ENCODE peak calls at places on chromosomes 3 and 15, in five cellular contexts. A is hepatocyte, E is body of pancreas, S is astrocyte of the spinal cord, X is psoas muscle. W is an unnamed sample.

GRCh38 chr3:13214847-13215472 is 141.7 kb upstream of the IQSEC1 start:
- DNase-seq in A (no peak), E (no peak), S (no peak), X (no peak), W (no peak)

GRCh38 chr3:185631108-185631507 is 45.0 kb downstream of the SENP2 start:
- DNase-seq in A (no peak), E (no peak), S (no peak), X (no peak), W (peak; percentile 24)

GRCh38 chr3:79306939-79307590 is 460.7 kb downstream of the ROBO1 start:
- DNase-seq in A (peak; percentile 2), E (no peak), S (peak; percentile 3), X (no peak), W (no peak)

GRCh38 chr3:50651445-50651844 is 23.3 kb upstream of the DOCK3 start:
- DNase-seq in A (no peak), E (no peak), S (no peak), X (no peak), W (no peak)

GRCh38 chr15:92681141-92681622 is 25.6 kb upstream of the FAM174B start:
- DNase-seq in A (peak; percentile 73), E (no peak), S (peak; percentile 68), X (no peak), W (peak; percentile 92)

GRCh38 chr3:11510001-11510760 is 133.5 kb downstream of the VGLL4 start:
- DNase-seq in A (no peak), E (no peak), S (no peak), X (no peak), W (no peak)

GRCh38 chr3:184296616-184297015 is 2.4 kb upstream of the PSMD2 start:
- DNase-seq in A (no peak), E (no peak), S (no peak), X (no peak), W (no peak)

GRCh38 chr3:126468028-126468891 is 7.4 kb downstream of the ZXDC start:
- DNase-seq in A (peak; percentile 38), E (peak; percentile 5), S (no peak), X (no peak), W (peak; percentile 26)

GRCh38 chr15:63983071-63983711 is 63.1 kb downstream of the DAPK2 start:
- DNase-seq in A (no peak), E (no peak), S (no peak), X (no peak), W (no peak)

GRCh38 chr3:13536832-13537231 is 12.1 kb upstream of the FBLN2 start:
- DNase-seq in A (no peak), E (no peak), S (no peak), X (no peak), W (peak; percentile 29)

GRCh38 chr15:55708720-55709119 is 34.2 kb downstream of the PRTG start:
- DNase-seq in A (no peak), E (no peak), S (no peak), X (no peak), W (no peak)

GRCh38 chr3:112391648-112392047 is 58.7 kb downstream of the CD200 start:
- DNase-seq in A (no peak), E (no peak), S (no peak), X (no peak), W (peak; percentile 90)

GRCh38 chr15:78366342-78366741 is 26.2 kb downstream of the CRABP1 start:
- DNase-seq in A (no peak), E (no peak), S (no peak), X (no peak), W (no peak)

GRCh38 chr3:126156468-126156867 is 23.9 kb downstream of the ALDH1L1 start:
- DNase-seq in A (no peak), E (no peak), S (no peak), X (no peak), W (no peak)

GRCh38 chr3:126985143-126985985 is 2.4 kb downstream of the PLXNA1 start:
- DNase-seq in A (no peak), E (no peak), S (no peak), X (no peak), W (no peak)

GRCh38 chr15:30990036-30990435 is 1.4 kb downstream of the MTMR10 start:
- DNase-seq in A (no peak), E (no peak), S (no peak), X (no peak), W (no peak)

GRCh38 chr15:90871097-90871715 is 2.8 kb downstream of the FURIN start:
- DNase-seq in A (peak; percentile 76), E (peak; percentile 56), S (peak; percentile 47), X (peak; percentile 62), W (no peak)

GRCh38 chr15:28912422-28912821 is 26.6 kb downstream of the APBA2 start:
- DNase-seq in A (no peak), E (no peak), S (no peak), X (no peak), W (peak; percentile 16)

GRCh38 chr3:59263152-59263551 is 213.3 kb upstream of the CFAP20DC start:
- DNase-seq in A (no peak), E (no peak), S (no peak), X (no peak), W (no peak)

GRCh38 chr15:82100116-82100795 is 54.4 kb upstream of the MEX3B start:
- DNase-seq in A (no peak), E (no peak), S (peak; percentile 30), X (no peak), W (no peak)

GRCh38 chr3:190261740-190262139 is 60.5 kb downstream of the CLDN1 start:
- DNase-seq in A (no peak), E (no peak), S (no peak), X (no peak), W (no peak)

GRCh38 chr15:90184119-90184785 is 16.9 kb upstream of the SEMA4B start:
- DNase-seq in A (peak; percentile 92), E (peak; percentile 94), S (peak; percentile 53), X (peak; percentile 86), W (peak; percentile 90)

GRCh38 chr15:37019479-37020433 is 80.6 kb downstream of the MEIS2 start:
- DNase-seq in A (peak; percentile 40), E (peak; percentile 63), S (peak; percentile 85), X (no peak), W (peak; percentile 70)

GRCh38 chr3:30370681-30371271 is 235.6 kb upstream of the TGFBR2 start:
- DNase-seq in A (no peak), E (no peak), S (peak; percentile 71), X (no peak), W (peak; percentile 50)

GRCh38 chr15:67924359-67924974 is 84.6 kb upstream of the RNU6-1 start:
- DNase-seq in A (no peak), E (no peak), S (no peak), X (no peak), W (no peak)

GRCh38 chr3:178131801-178132200 is 404.4 kb upstream of the KCNMB2 start:
- DNase-seq in A (no peak), E (no peak), S (peak; percentile 41), X (no peak), W (peak; percentile 66)

GRCh38 chr3:64190517-64191515 is 34.5 kb downstream of the PRICKLE2 start:
- DNase-seq in A (peak; percentile 58), E (no peak), S (peak; percentile 83), X (no peak), W (peak; percentile 95)

GRCh38 chr3:64196236-64196929 is 28.9 kb downstream of the PRICKLE2 start:
- DNase-seq in A (no peak), E (no peak), S (no peak), X (no peak), W (no peak)

GRCh38 chr3:64191822-64192221 is 33.4 kb downstream of the PRICKLE2 start:
- DNase-seq in A (no peak), E (no peak), S (no peak), X (no peak), W (no peak)

GRCh38 chr3:64199933-64200332 is 25.3 kb downstream of the PRICKLE2 start:
- DNase-seq in A (no peak), E (no peak), S (no peak), X (no peak), W (no peak)

GRCh38 chr3:64195786-64196185 is 29.5 kb downstream of the PRICKLE2 start:
- DNase-seq in A (no peak), E (no peak), S (no peak), X (no peak), W (no peak)
- H3K4me3 ChIP-seq in A (no peak overlapping the region), E (no peak overlapping the region), S (no peak overlapping the region), X (no peak overlapping the region), W (no peak overlapping the region)

GRCh38 chr3:10019326-10019725 is 6.9 kb upstream of the FANCD2 start:
- DNase-seq in A (no peak), E (no peak), S (no peak), X (no peak), W (no peak)
- TF ChIP-seq CTCF in A (no peak), E (no peak), S (no peak), X (no peak), W (no peak)

GRCh38 chr15:44286814-44287555 is 1.5 kb upstream of the GOLM2 start:
- DNase-seq in A (no peak), E (no peak), S (no peak), X (no peak), W (no peak)
- H3K4me3 ChIP-seq in A (peak overlapping the region; percentile 27), E (peak overlapping the region; percentile 93), S (peak overlapping the region; percentile 95), X (peak overlapping the region; percentile 72), W (peak overlapping the region; percentile 78)

GRCh38 chr3:4533489-4534443 is 40.6 kb downstream of the ITPR1 start:
- DNase-seq in A (no peak), E (peak; percentile 28), S (no peak), X (peak; percentile 21), W (no peak)
- TF ChIP-seq CTCF in A (no peak), E (no peak), S (no peak), X (no peak), W (peak; percentile 9)

GRCh38 chr3:160403028-160403545 is 3.6 kb downstream of the SMC4 start:
- DNase-seq in A (no peak), E (no peak), S (peak; percentile 61), X (no peak), W (peak; percentile 36)
- H3K4me3 ChIP-seq in A (peak overlapping the region; percentile 19), E (no peak overlapping the region), S (peak overlapping the region; percentile 99), X (no peak overlapping the region), W (peak overlapping the region; percentile 96)

GRCh38 chr3:73745429-73746247 is 120.9 kb upstream of the PDZRN3 start:
- DNase-seq in A (no peak), E (peak; percentile 20), S (no peak), X (no peak), W (peak; percentile 28)

GRCh38 chr3:73746610-73747009 is 121.9 kb upstream of the PDZRN3 start:
- DNase-seq in A (no peak), E (no peak), S (no peak), X (no peak), W (no peak)
- TF ChIP-seq CTCF in A (no peak), E (no peak), S (no peak), X (no peak), W (no peak)

DNA sequence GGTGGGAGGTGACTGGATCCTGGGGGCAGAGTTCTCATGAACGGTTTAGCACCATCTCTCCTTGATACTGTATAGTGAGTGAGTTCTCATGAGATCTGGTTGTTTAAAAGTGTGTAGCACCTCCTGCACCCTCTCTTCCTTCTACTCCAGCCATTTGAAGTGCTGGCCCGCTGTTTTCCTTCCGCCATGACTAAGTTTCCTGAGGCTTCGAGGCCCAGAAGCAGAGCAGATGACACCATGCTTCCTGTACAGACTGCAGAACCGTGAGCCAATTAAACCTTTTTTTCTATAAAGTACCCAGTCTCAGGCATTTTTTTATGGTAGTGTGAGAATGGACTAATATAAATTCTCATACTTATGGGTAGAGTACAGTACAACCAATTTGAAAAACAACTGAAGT is 123.6 kb upstream of the BHLHE40 start:
- DNase-seq in A (no peak), E (no peak), S (no peak), X (no peak), W (no peak)
- H3K4me3 ChIP-seq in A (no peak overlapping the region), E (no peak overlapping the region), S (no peak overlapping the region), X (no peak overlapping the region), W (no peak overlapping the region)